ENCODE peak calls at places on chromosome 2, in eight cellular contexts. W is NCI-H2029, P is HuH-7, B is activated T-cell treated with anti-CD3 and anti-CD28 coated beads for 1 hour, U is H9, G is nucleus accumbens, J is NCI-H446 treated with DMSO at 0.1 percent for 48 hours, N is kidney epithelial cell. D is an unnamed sample.

GRCh38 chr2:3198119-3198518 is 179.5 kb downstream of the EIPR1 start:
- DNase-seq in W (no peak), P (no peak), B (no peak), U (peak; percentile 79), G (no peak), J (no peak), N (no peak), D (no peak)

GRCh38 chr2:195458936-195459335 is 198.1 kb upstream of the SLC39A10 start:
- DNase-seq in W (no peak), P (no peak), B (no peak), U (no peak), G (no peak), J (no peak), N (no peak), D (no peak)

GRCh38 chr2:118388771-118389170 is 300.5 kb downstream of the INSIG2 start:
- DNase-seq in W (no peak), P (no peak), B (no peak), U (no peak), G (no peak), J (no peak), N (peak; percentile 9), D (no peak)

GRCh38 chr2:44171018-44171417 is 2.3 kb downstream of the PPM1B start:
- DNase-seq in W (no peak), P (no peak), B (no peak), U (no peak), G (no peak), J (no peak), N (peak; percentile 57), D (no peak)

GRCh38 chr2:237210763-237211162 is 125.1 kb downstream of the COPS8 start:
- DNase-seq in W (no peak), P (no peak), B (no peak), U (peak; percentile 80), G (no peak), J (no peak), N (no peak), D (no peak)

GRCh38 chr2:150554046-150554445 is 66.6 kb upstream of the RND3 start:
- DNase-seq in W (no peak), P (no peak), B (no peak), U (no peak), G (no peak), J (no peak), N (no peak), D (no peak)

GRCh38 chr2:213934560-213934959 is 476.3 kb upstream of the VWC2L start:
- DNase-seq in W (no peak), P (peak; percentile 17), B (no peak), U (no peak), G (no peak), J (no peak), N (no peak), D (no peak)

GRCh38 chr2:26559044-26559405 is 81.1 kb upstream of the OTOF start:
- DNase-seq in W (no peak), P (no peak), B (no peak), U (no peak), G (no peak), J (no peak), N (no peak), D (no peak)

GRCh38 chr2:69222984-69223658 is 163.9 kb downstream of the GFPT1 start:
- DNase-seq in W (no peak), P (no peak), B (no peak), U (no peak), G (no peak), J (no peak), N (no peak), D (no peak)

GRCh38 chr2:74864728-74865722 is 31.1 kb downstream of the HK2 start:
- DNase-seq in W (no peak), P (no peak), B (no peak), U (peak; percentile 56), G (no peak), J (no peak), N (peak; percentile 66), D (no peak)

GRCh38 chr2:197163755-197164753 is 146.5 kb downstream of the ANKRD44 start:
- DNase-seq in W (no peak), P (no peak), B (no peak), U (peak; percentile 69), G (peak; percentile 17), J (no peak), N (no peak), D (peak; percentile 44)

GRCh38 chr2:77816618-77817017 is 294.4 kb upstream of the LRRTM4 start:
- DNase-seq in W (no peak), P (no peak), B (no peak), U (no peak), G (no peak), J (no peak), N (no peak), D (no peak)

GRCh38 chr2:8994386-8994785 is 9.1 kb downstream of the MBOAT2 start:
- DNase-seq in W (no peak), P (no peak), B (no peak), U (no peak), G (no peak), J (no peak), N (no peak), D (no peak)

GRCh38 chr2:175889557-175890355 is 112.3 kb downstream of the LNPK start:
- DNase-seq in W (no peak), P (no peak), B (no peak), U (no peak), G (no peak), J (no peak), N (no peak), D (no peak)

GRCh38 chr2:226589043-226589442 is 210.6 kb downstream of the IRS1 start:
- DNase-seq in W (no peak), P (no peak), B (no peak), U (no peak), G (no peak), J (no peak), N (no peak), D (no peak)

GRCh38 chr2:69693059-69693458 is 48.9 kb upstream of the ANXA4 start:
- DNase-seq in W (no peak), P (no peak), B (no peak), U (no peak), G (no peak), J (no peak), N (no peak), D (no peak)

GRCh38 chr2:231687133-231687852 is 21.0 kb upstream of the PTMA start:
- DNase-seq in W (peak; percentile 30), P (peak; percentile 94), B (peak; percentile 66), U (peak; percentile 94), G (peak; percentile 48), J (no peak), N (no peak), D (peak; percentile 77)

GRCh38 chr2:30201990-30202389 is 29.3 kb upstream of the LBH start:
- DNase-seq in W (no peak), P (no peak), B (no peak), U (no peak), G (no peak), J (no peak), N (no peak), D (no peak)

GRCh38 chr2:151857650-151858049 is 29.4 kb upstream of the ARL5A start:
- DNase-seq in W (no peak), P (no peak), B (no peak), U (no peak), G (no peak), J (no peak), N (peak; percentile 16), D (no peak)

GRCh38 chr2:218736535-218736934 is 25.9 kb downstream of the TTLL4 start:
- DNase-seq in W (no peak), P (no peak), B (no peak), U (no peak), G (no peak), J (no peak), N (no peak), D (no peak)

GRCh38 chr2:177143444-177143843 is 69.2 kb upstream of the HNRNPA3 start:
- DNase-seq in W (no peak), P (no peak), B (no peak), U (no peak), G (no peak), J (no peak), N (peak; percentile 77), D (no peak)

GRCh38 chr2:83104202-83104601 is 1354.9 kb downstream of the SUCLG1 start:
- DNase-seq in W (no peak), P (no peak), B (no peak), U (no peak), G (no peak), J (no peak), N (no peak), D (no peak)

GRCh38 chr2:152222975-152223638 is 47.5 kb upstream of the STAM2 start:
- DNase-seq in W (peak; percentile 36), P (no peak), B (no peak), U (no peak), G (peak; percentile 14), J (peak; percentile 85), N (no peak), D (no peak)

GRCh38 chr2:29106980-29107388 is 8.2 kb upstream of the CLIP4 start:
- DNase-seq in W (no peak), P (no peak), B (no peak), U (no peak), G (no peak), J (no peak), N (no peak), D (no peak)

GRCh38 chr2:147294825-147295392 is 549.9 kb upstream of the ACVR2A start:
- DNase-seq in W (no peak), P (no peak), B (no peak), U (no peak), G (no peak), J (no peak), N (no peak), D (no peak)

GRCh38 chr2:58641001-58641400 is 399.9 kb upstream of the FANCL start:
- DNase-seq in W (no peak), P (no peak), B (no peak), U (no peak), G (no peak), J (no peak), N (no peak), D (no peak)

GRCh38 chr2:227455200-227455599 is 16.8 kb upstream of the AGFG1 start:
- DNase-seq in W (no peak), P (no peak), B (no peak), U (no peak), G (no peak), J (no peak), N (no peak), D (no peak)

GRCh38 chr2:70510213-70510820 is 43.3 kb downstream of the TGFA start:
- DNase-seq in W (no peak), P (no peak), B (no peak), U (no peak), G (no peak), J (no peak), N (no peak), D (no peak)

GRCh38 chr2:137865954-137866540 is 98.2 kb upstream of the HNMT start:
- DNase-seq in W (peak; percentile 20), P (peak; percentile 12), B (peak; percentile 23), U (peak; percentile 59), G (no peak), J (peak; percentile 8), N (no peak), D (no peak)

GRCh38 chr2:197134206-197134605 is 176.4 kb downstream of the ANKRD44 start:
- DNase-seq in W (no peak), P (no peak), B (no peak), U (no peak), G (no peak), J (no peak), N (no peak), D (no peak)

GRCh38 chr2:54088191-54088634 is 27.2 kb upstream of the ACYP2 start:
- DNase-seq in W (no peak), P (peak; percentile 17), B (no peak), U (no peak), G (no peak), J (no peak), N (no peak), D (no peak)

GRCh38 chr2:233329489-233330135 is 22.0 kb downstream of the SAG start:
- DNase-seq in W (no peak), P (no peak), B (no peak), U (peak; percentile 56), G (no peak), J (peak; percentile 42), N (no peak), D (no peak)

GRCh38 chr2:42169869-42170465 is 814 bp downstream of the EML4 start:
- DNase-seq in W (no peak), P (no peak), B (no peak), U (no peak), G (no peak), J (no peak), N (no peak), D (no peak)